ENCODE peak calls at places on chromosome 15, in nine cellular contexts. N, I, V, E, M, H, G, X and P are unnamed samples. For H3K79me2, the result is how much of the 10 kb centered on the place peaks cover.

GRCh38 chr15:80709542-80709941 is 14.4 kb downstream of the ABHD17C start:
- DNase-seq in H (no peak), I (no peak), N (peak), M (no peak), E (no peak), X (no peak), V (no peak), G (no peak), P (no peak)

GRCh38 chr15:40471778-40472130 is 970 bp downstream of the CHST14 start:
- DNase-seq in M (peak), I (peak), H (no peak), V (peak), X (no peak), G (peak), E (no peak), N (no peak), P (no peak)

GRCh38 chr15:28986108-28986507 is 100.3 kb downstream of the APBA2 start:
- DNase-seq in E (no peak), I (no peak), M (no peak), N (no peak), X (no peak), G (no peak), H (no peak), V (no peak), P (no peak)

GRCh38 chr15:56767315-56767714 is 34.0 kb upstream of the ZNF280D start:
- DNase-seq in I (no peak), H (no peak), V (peak), X (no peak), E (peak), M (no peak), G (no peak), N (peak), P (peak)

GRCh38 chr15:89227425-89227824 is 6.0 kb upstream of the RLBP1 start:
- DNase-seq in V (no peak), I (peak), E (no peak), G (no peak), H (no peak), X (no peak), N (no peak), M (no peak), P (no peak)

GRCh38 chr15:101795455-101795854 is 7.9 kb upstream of the OR4F6 start:
- DNase-seq in I (no peak), X (no peak), H (no peak), V (peak), E (peak), G (no peak), M (no peak), N (peak), P (peak)

GRCh38 chr15:56759450-56759845 is 26.1 kb upstream of the ZNF280D start:
- DNase-seq in X (no peak), V (peak), E (peak), N (peak), M (no peak), I (no peak), G (no peak), H (no peak), P (no peak)

GRCh38 chr15:41241251-41241964 is 10.3 kb downstream of the CHP1 start:
- DNase-seq in M (no peak), V (no peak), I (no peak), G (no peak), N (no peak), H (no peak), E (no peak), X (no peak), P (peak)

GRCh38 chr15:71364117-71364584 is 248.9 kb downstream of the THSD4 start:
- DNase-seq in V (no peak), G (peak), I (no peak), E (no peak), H (no peak), M (no peak), X (no peak), N (peak), P (no peak)

GRCh38 chr15:68410466-68411200 is 21.3 kb downstream of the ITGA11 start:
- DNase-seq in E (no peak), I (no peak), M (no peak), N (no peak), H (no peak), G (peak), X (no peak), V (no peak), P (no peak)

GRCh38 chr15:85543741-85544155 is 163.3 kb downstream of the AKAP13 start:
- DNase-seq in N (peak), X (no peak), G (peak), I (peak), E (no peak), V (no peak), M (no peak), H (no peak), P (peak)

GRCh38 chr15:74381481-74381880 is 14.0 kb upstream of the CYP11A1 start:
- DNase-seq in N (no peak), E (no peak), G (peak), X (no peak), H (no peak), M (no peak), I (no peak), V (peak), P (no peak)

GRCh38 chr15:49032601-49033145 is 13.6 kb downstream of the SECISBP2L start:
- DNase-seq in E (peak), N (no peak), V (no peak), M (no peak), G (no peak), I (no peak), X (no peak), H (no peak), P (no peak)

GRCh38 chr15:91694131-91694828 is 159.2 kb upstream of the SLCO3A1 start:
- DNase-seq in V (peak), N (no peak), E (peak), X (no peak), H (no peak), I (peak), G (no peak), M (no peak), P (no peak)

GRCh38 chr15:92807971-92808571 is 92.1 kb upstream of the CHD2 start:
- DNase-seq in M (no peak), E (no peak), G (no peak), X (no peak), N (peak), I (peak), V (peak), H (no peak), P (peak)

GRCh38 chr15:50953302-50953701 is 44.8 kb downstream of the AP4E1 start:
- DNase-seq in X (peak), H (no peak), G (no peak), N (peak), I (no peak), M (no peak), E (peak), V (peak), P (no peak)

GRCh38 chr15:83282859-83283812 is 1.3 kb downstream of the BNC1 start:
- DNase-seq in E (peak), I (peak), X (no peak), N (peak), M (no peak), H (no peak), G (peak), V (peak), P (peak)

GRCh38 chr15:76116138-76116885 is 56.5 kb downstream of the TMEM266 start:
- DNase-seq in G (peak), E (no peak), H (no peak), V (no peak), N (no peak), X (no peak), M (no peak), I (peak), P (no peak)

GRCh38 chr15:45425135-45425534 is 46.8 kb upstream of the GATM start:
- DNase-seq in G (no peak), V (peak), H (no peak), I (peak), E (peak), M (no peak), X (no peak), N (peak), P (peak)

GRCh38 chr15:57509965-57510364 is 81.7 kb upstream of the MYZAP start:
- DNase-seq in M (no peak), X (no peak), E (peak), G (no peak), H (no peak), N (no peak), V (no peak), I (no peak), P (peak)

GRCh38 chr15:87777054-87777498 is 479.5 kb downstream of the NTRK3 start:
- DNase-seq in I (no peak), H (no peak), M (peak), N (peak), V (peak), E (peak), G (no peak), X (no peak), P (no peak)

GRCh38 chr15:87419341-87419740 is 837.2 kb downstream of the NTRK3 start:
- DNase-seq in H (no peak), X (no peak), V (no peak), I (no peak), E (peak), N (peak), M (no peak), G (no peak), P (no peak)

GRCh38 chr15:79057050-79057449 is 33.5 kb downstream of the RASGRF1 start:
- DNase-seq in X (no peak), V (no peak), H (no peak), N (no peak), I (no peak), M (no peak), G (no peak), E (no peak), P (no peak)

GRCh38 chr15:84647726-84648125 is 6.4 kb downstream of the WDR73 start:
- DNase-seq in V (no peak), G (no peak), X (no peak), H (no peak), N (no peak), M (no peak), E (no peak), I (no peak), P (no peak)

GRCh38 chr15:57345584-57345983 is 30.7 kb upstream of the CGNL1 start:
- DNase-seq in X (no peak), H (no peak), M (no peak), E (no peak), I (peak), V (no peak), G (peak), N (no peak), P (peak)

GRCh38 chr15:69897471-69898237 is 200.1 kb downstream of the TLE3 start:
- DNase-seq in N (no peak), M (no peak), H (no peak), I (no peak), E (no peak), X (no peak), V (peak), G (no peak), P (no peak)

GRCh38 chr15:90037510-90037860 is 36.4 kb downstream of the ZNF710 start:
- DNase-seq in E (peak), V (peak), M (no peak), X (no peak), N (no peak), H (no peak), I (no peak), G (no peak), P (peak)

GRCh38 chr15:52151353-52151752 is 38.8 kb upstream of the BCL2L10 start:
- DNase-seq in N (no peak), M (no peak), X (no peak), V (no peak), G (no peak), H (no peak), I (no peak), E (no peak), P (peak)

GRCh38 chr15:80665151-80665550 is 30.0 kb upstream of the ABHD17C start:
- DNase-seq in X (no peak), I (peak), G (no peak), N (no peak), E (no peak), M (no peak), H (no peak), V (no peak), P (no peak)

GRCh38 chr15:47461560-47462175 is 255.6 kb upstream of the SEMA6D start:
- DNase-seq in H (no peak), N (no peak), X (no peak), M (no peak), G (no peak), V (peak), I (no peak), E (no peak), P (no peak)

GRCh38 chr15:73518180-73518862 is 75.4 kb downstream of the REC114 start:
- DNase-seq in I (peak), V (no peak), G (peak), M (no peak), H (no peak), X (no peak), E (no peak), N (no peak), P (no peak)

GRCh38 chr15:36778516-36778915 is 199.1 kb downstream of the CDIN1 start:
- DNase-seq in G (no peak), I (no peak), E (peak), H (no peak), M (no peak), N (no peak), X (no peak), V (peak), P (no peak)

GRCh38 chr15:90862964-90863721 is 5.2 kb upstream of the FURIN start:
- DNase-seq in M (no peak), N (peak), I (no peak), V (peak), E (no peak), X (no peak), G (peak), H (no peak), P (no peak)

GRCh38 chr15:74173545-74174215 is at the start of gene ISLR:
- DNase-seq in I (no peak), M (no peak), E (peak), N (no peak), H (no peak), G (peak), V (peak), X (no peak), P (no peak)

DNA sequence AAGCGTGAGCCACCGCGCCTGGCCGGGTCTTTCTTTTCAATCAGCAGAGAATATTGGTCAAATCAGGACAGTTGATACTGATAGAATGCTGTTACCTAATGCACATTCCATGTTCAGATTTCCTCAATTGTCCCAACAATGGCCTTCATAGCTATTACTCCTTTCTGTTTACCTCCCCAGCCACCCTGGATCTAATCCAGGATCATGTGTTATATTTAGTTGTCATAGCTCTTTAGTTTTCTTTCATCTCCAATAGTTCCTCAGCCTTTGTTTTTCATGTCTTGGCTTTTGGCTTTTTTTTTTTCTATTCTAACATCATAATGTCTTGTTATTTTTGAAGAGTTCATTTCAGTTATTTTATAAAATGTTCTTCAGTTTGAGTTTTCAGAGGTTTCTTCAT is 14.6 kb downstream of the USP3 start:
- DNase-seq in V (no peak), M (no peak), I (no peak), X (no peak), G (no peak), H (no peak), N (no peak), E (no peak), P (peak)
- H3K79me2 ChIP-seq in V (half or more), M (half or more), I (under half), X (half or more), G (under half), H (half or more), N (half or more), E (half or more), P (half or more)

GRCh38 chr15:96053039-96054021 is 277.2 kb upstream of the NR2F2 start:
- DNase-seq in M (peak), X (peak), V (peak), G (peak), E (peak), N (peak), I (peak), H (no peak), P (peak)

GRCh38 chr15:96051598-96051997 is 278.9 kb upstream of the NR2F2 start:
- DNase-seq in E (no peak), N (no peak), V (no peak), H (no peak), M (no peak), I (no peak), X (no peak), G (no peak), P (no peak)

GRCh38 chr15:96052154-96052553 is 278.3 kb upstream of the NR2F2 start:
- DNase-seq in H (no peak), G (no peak), X (no peak), V (no peak), I (no peak), E (no peak), M (no peak), N (no peak), P (no peak)

GRCh38 chr15:96054029-96054428 is 276.5 kb upstream of the NR2F2 start:
- DNase-seq in G (no peak), I (no peak), E (no peak), X (no peak), V (no peak), H (no peak), M (no peak), N (no peak), P (no peak)

DNA sequence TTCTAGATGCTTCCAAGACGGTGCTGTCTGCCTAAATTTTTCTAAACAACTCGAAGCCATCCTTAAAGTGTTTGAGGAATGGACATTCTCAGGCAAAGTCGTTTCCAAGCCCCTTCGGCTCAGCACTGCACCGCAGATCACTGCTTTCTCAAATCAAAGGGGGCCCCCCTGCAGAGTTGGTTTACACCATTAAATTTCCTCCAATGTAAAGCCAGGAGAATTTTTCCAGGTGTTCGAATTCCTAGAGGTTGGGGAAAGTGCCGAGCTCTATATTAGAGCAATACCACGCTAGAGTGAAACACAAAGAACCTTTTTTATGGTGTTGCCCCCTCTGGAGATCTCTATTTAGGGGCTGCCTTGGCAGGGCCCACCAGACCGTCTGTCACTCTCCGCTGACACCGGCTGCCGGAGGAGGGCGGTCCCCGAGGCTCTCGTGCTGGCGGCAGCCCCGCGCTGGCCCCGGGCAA is 277.9 kb upstream of the NR2F2 start:
- DNase-seq in H (no peak), I (no peak), E (no peak), G (no peak), V (no peak), M (no peak), N (no peak), X (no peak), P (no peak)
- H3K9ac ChIP-seq in H (no peak), I (no peak), E (no peak), G (no peak), V (no peak), M (no peak), N (no peak), X (peak), P (no peak)

GRCh38 chr15:64847448-64847847 is 5.7 kb downstream of the PLEKHO2 start:
- DNase-seq in I (no peak), E (no peak), H (no peak), X (no peak), G (peak), N (no peak), V (no peak), M (no peak), P (no peak)
- H3K79me2 ChIP-seq in I (half or more), E (half or more), H (half or more), X (under half), G (under half), N (half or more), V (half or more), M (half or more), P (half or more)

GRCh38 chr15:62742409-62743171 is 300.0 kb upstream of the TPM1 start:
- DNase-seq in M (peak), H (no peak), N (peak), I (peak), V (peak), G (peak), X (peak), E (peak), P (peak)
- H3K9ac ChIP-seq in M (no peak), H (no peak), N (peak), I (peak), V (peak), G (no peak), X (peak), E (no peak), P (no peak)

GRCh38 chr15:62601779-62602540 is 436.9 kb upstream of the C2CD4B start:
- DNase-seq in M (no peak), N (no peak), I (no peak), V (peak), H (no peak), E (no peak), X (no peak), G (no peak), P (no peak)

GRCh38 chr15:62598217-62598616 is 433.1 kb upstream of the C2CD4B start:
- DNase-seq in V (no peak), I (no peak), M (no peak), X (no peak), H (no peak), G (no peak), N (no peak), E (no peak), P (no peak)

GRCh38 chr15:62603757-62604156 is 438.7 kb upstream of the C2CD4B start:
- DNase-seq in V (peak), I (no peak), N (peak), M (no peak), G (no peak), E (peak), H (no peak), X (no peak), P (no peak)

GRCh38 chr15:62605292-62605691 is 437.3 kb upstream of the TPM1 start:
- DNase-seq in V (no peak), I (no peak), M (no peak), N (no peak), H (no peak), X (no peak), E (no peak), G (no peak), P (no peak)

GRCh38 chr15:62600376-62600775 is 435.3 kb upstream of the C2CD4B start:
- DNase-seq in X (no peak), N (no peak), I (peak), G (no peak), H (no peak), M (no peak), E (no peak), V (no peak), P (no peak)
- H3K79me2 ChIP-seq in X (under half), N (under half), I (under half), G (under half), H (under half), M (under half), E (under half), V (under half), P (under half)

GRCh38 chr15:44177139-44177538 is 17.9 kb downstream of the FRMD5 start:
- DNase-seq in E (no peak), M (no peak), G (no peak), N (peak), I (no peak), V (no peak), H (no peak), X (no peak), P (no peak)

GRCh38 chr15:44186724-44187123 is 8.3 kb downstream of the FRMD5 start:
- DNase-seq in H (no peak), I (no peak), G (no peak), N (no peak), V (no peak), M (no peak), X (no peak), E (no peak), P (no peak)

GRCh38 chr15:44183363-44183762 is 11.7 kb downstream of the FRMD5 start:
- DNase-seq in G (no peak), E (no peak), X (no peak), M (no peak), I (no peak), V (no peak), H (no peak), N (no peak), P (no peak)

DNA sequence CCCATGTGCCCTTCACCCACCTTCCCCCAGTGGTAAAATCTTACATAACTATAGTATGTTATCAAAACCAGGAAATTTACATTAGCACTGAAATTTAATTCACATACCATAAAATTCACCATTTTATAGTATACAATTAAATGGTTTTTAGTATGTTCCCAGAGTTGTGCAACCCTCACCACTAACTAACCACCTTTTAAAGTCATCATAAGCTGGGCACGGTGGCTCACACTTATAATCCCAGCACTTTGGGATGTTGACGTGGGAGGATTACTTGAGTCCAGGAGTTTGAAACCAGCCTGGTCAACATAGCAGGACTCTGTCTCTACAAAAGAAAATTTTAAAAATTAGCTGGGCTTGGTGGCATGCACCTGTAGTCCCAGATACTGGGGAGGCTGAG is 13.7 kb downstream of the FRMD5 start:
- DNase-seq in E (no peak), I (no peak), N (no peak), G (no peak), H (no peak), M (no peak), X (no peak), V (no peak), P (no peak)
- H3K9ac ChIP-seq in E (no peak), I (no peak), N (no peak), G (no peak), H (no peak), M (no peak), X (no peak), V (no peak), P (no peak)

DNA sequence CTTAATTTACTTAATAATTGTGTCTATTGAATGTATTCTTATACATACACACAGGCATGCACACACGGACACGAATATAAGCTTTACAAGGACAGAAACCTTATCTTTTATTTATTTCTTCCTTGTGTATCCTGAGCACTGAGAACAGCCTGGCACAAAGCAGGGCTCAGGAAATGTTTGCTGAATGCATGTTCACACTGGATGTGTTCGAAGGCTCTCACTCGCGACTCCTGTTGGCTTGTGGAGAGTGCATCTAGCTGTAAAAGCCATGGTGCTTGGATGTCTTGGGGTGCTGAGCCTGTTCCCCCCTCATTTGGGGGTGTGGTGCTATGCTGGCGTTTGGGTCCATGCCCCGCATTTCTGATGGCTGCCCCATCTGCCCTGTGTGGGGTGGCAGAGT is 148.3 kb downstream of the IGF1R start:
- DNase-seq in N (no peak), X (no peak), I (no peak), V (no peak), E (no peak), M (no peak), H (no peak), G (no peak), P (peak)
- H3K79me2 ChIP-seq in N (half or more), X (under half), I (half or more), V (half or more), E (under half), M (half or more), H (under half), G (under half), P (under half)